ENCODE peak calls at places on chromosomes 3 and 15, in four cellular contexts. H, J, U and D are unnamed samples.

GRCh38 chr15:62964251-62964650 is 78.3 kb upstream of the TPM1 start:
- DNase-seq in H (no peak), J (no peak), U (peak), D (no peak)

GRCh38 chr3:196533260-196533681 is 18.1 kb upstream of the SMCO1 start:
- DNase-seq in H (peak), J (no peak), U (no peak), D (no peak)

GRCh38 chr3:147616998-147617619 is 207.9 kb downstream of the ZIC1 start:
- DNase-seq in H (no peak), J (no peak), U (peak), D (no peak)

GRCh38 chr3:123084738-123085237 is 18.0 kb downstream of the PDIA5 start:
- DNase-seq in H (no peak), J (no peak), U (no peak), D (no peak)

GRCh38 chr3:190442240-190442639 is 7.5 kb downstream of the TMEM207 start:
- DNase-seq in H (no peak), J (no peak), U (no peak), D (no peak)

GRCh38 chr3:72664576-72664975 is 183.7 kb downstream of the SHQ1 start:
- DNase-seq in H (no peak), J (no peak), U (no peak), D (no peak)

GRCh38 chr3:107674371-107674770 is 151.6 kb downstream of the BBX start:
- DNase-seq in H (no peak), J (peak), U (no peak), D (no peak)

GRCh38 chr15:57376695-57377477 is 581 bp downstream of the CGNL1 start:
- DNase-seq in H (no peak), J (no peak), U (peak), D (peak)

GRCh38 chr3:194084284-194084683 is 51.7 kb upstream of the HES1 start:
- DNase-seq in H (no peak), J (no peak), U (no peak), D (no peak)

GRCh38 chr15:99371180-99372103 is 120.2 kb downstream of the LRRC28 start:
- DNase-seq in H (no peak), J (no peak), U (no peak), D (no peak)

GRCh38 chr3:31829826-31830426 is 151.1 kb downstream of the OSBPL10 start:
- DNase-seq in H (no peak), J (no peak), U (no peak), D (no peak)

GRCh38 chr3:49470714-49471420 is 800 bp downstream of the DAG1 start:
- DNase-seq in H (no peak), J (no peak), U (no peak), D (no peak)